ENCODE peak calls at places on chromosomes 11 and 22, in eight cellular contexts. One of them, this sample, is unnamed.

GRCh38 chr11:74783241-74783871 is 34.7 kb downstream of the RNF169 start:
- DNase-seq in bronchial epithelial cell: peak; percentile 80
- DNase-seq in tibial nerve: peak; percentile 29
- DNase-seq in NCI-H1436 treated with DMSO at 0.1 percent for 48 hours: no peak
- DNase-seq in skeletal muscle cell: peak; percentile 15
- DNase-seq in central memory CD8-positive, alpha-beta T cell: no peak
- DNase-seq in NCI-H226: peak; percentile 72
- DNase-seq in CD8-positive, alpha-beta memory T cell: no peak
- DNase-seq in this sample: no peak

GRCh38 chr11:122696662-122697061 is 41.1 kb downstream of the UBASH3B start:
- DNase-seq in CD8-positive, alpha-beta memory T cell: peak; percentile 73
- DNase-seq in central memory CD8-positive, alpha-beta T cell: peak; percentile 35
- DNase-seq in bronchial epithelial cell: no peak
- DNase-seq in NCI-H1436 treated with DMSO at 0.1 percent for 48 hours: no peak
- DNase-seq in skeletal muscle cell: no peak
- DNase-seq in NCI-H226: no peak
- DNase-seq in tibial nerve: no peak
- DNase-seq in this sample: peak; percentile 31

GRCh38 chr11:119567667-119568582 is 145.0 kb upstream of the THY1 start:
- DNase-seq in CD8-positive, alpha-beta memory T cell: no peak
- DNase-seq in NCI-H1436 treated with DMSO at 0.1 percent for 48 hours: peak; percentile 74
- DNase-seq in NCI-H226: no peak
- DNase-seq in skeletal muscle cell: peak; percentile 56
- DNase-seq in tibial nerve: no peak
- DNase-seq in bronchial epithelial cell: peak; percentile 58
- DNase-seq in central memory CD8-positive, alpha-beta T cell: no peak
- DNase-seq in this sample: no peak

GRCh38 chr11:18736590-18737148 is 10.7 kb upstream of the IGSF22 start:
- DNase-seq in bronchial epithelial cell: no peak
- DNase-seq in tibial nerve: no peak
- DNase-seq in CD8-positive, alpha-beta memory T cell: no peak
- DNase-seq in NCI-H226: no peak
- DNase-seq in central memory CD8-positive, alpha-beta T cell: no peak
- DNase-seq in skeletal muscle cell: no peak
- DNase-seq in NCI-H1436 treated with DMSO at 0.1 percent for 48 hours: no peak
- DNase-seq in this sample: no peak

GRCh38 chr11:64299847-64300648 is at the start of gene CATSPERZ:
- DNase-seq in tibial nerve: no peak
- DNase-seq in NCI-H226: no peak
- DNase-seq in CD8-positive, alpha-beta memory T cell: no peak
- DNase-seq in skeletal muscle cell: no peak
- DNase-seq in central memory CD8-positive, alpha-beta T cell: no peak
- DNase-seq in NCI-H1436 treated with DMSO at 0.1 percent for 48 hours: no peak
- DNase-seq in bronchial epithelial cell: no peak
- DNase-seq in this sample: peak; percentile 26

GRCh38 chr11:103888541-103888951 is 147.9 kb upstream of the DDI1 start:
- DNase-seq in bronchial epithelial cell: peak; percentile 37
- DNase-seq in NCI-H1436 treated with DMSO at 0.1 percent for 48 hours: no peak
- DNase-seq in central memory CD8-positive, alpha-beta T cell: no peak
- DNase-seq in skeletal muscle cell: no peak
- DNase-seq in NCI-H226: no peak
- DNase-seq in tibial nerve: no peak
- DNase-seq in CD8-positive, alpha-beta memory T cell: no peak
- DNase-seq in this sample: no peak

GRCh38 chr11:127493330-127493729 is 492.8 kb upstream of the KIRREL3 start:
- DNase-seq in NCI-H226: no peak
- DNase-seq in central memory CD8-positive, alpha-beta T cell: no peak
- DNase-seq in tibial nerve: no peak
- DNase-seq in CD8-positive, alpha-beta memory T cell: no peak
- DNase-seq in skeletal muscle cell: no peak
- DNase-seq in NCI-H1436 treated with DMSO at 0.1 percent for 48 hours: no peak
- DNase-seq in bronchial epithelial cell: peak; percentile 6
- DNase-seq in this sample: no peak

GRCh38 chr11:46308632-46309419 is 31.4 kb downstream of the CREB3L1 start:
- DNase-seq in skeletal muscle cell: no peak
- DNase-seq in NCI-H1436 treated with DMSO at 0.1 percent for 48 hours: no peak
- DNase-seq in NCI-H226: peak; percentile 49
- DNase-seq in bronchial epithelial cell: peak; percentile 46
- DNase-seq in central memory CD8-positive, alpha-beta T cell: peak; percentile 25
- DNase-seq in tibial nerve: peak; percentile 71
- DNase-seq in CD8-positive, alpha-beta memory T cell: peak; percentile 73
- DNase-seq in this sample: peak; percentile 54

GRCh38 chr22:31938258-31938657 is 6.1 kb upstream of the YWHAH start:
- DNase-seq in tibial nerve: no peak
- DNase-seq in bronchial epithelial cell: no peak
- DNase-seq in CD8-positive, alpha-beta memory T cell: no peak
- DNase-seq in NCI-H1436 treated with DMSO at 0.1 percent for 48 hours: no peak
- DNase-seq in central memory CD8-positive, alpha-beta T cell: no peak
- DNase-seq in skeletal muscle cell: no peak
- DNase-seq in NCI-H226: no peak
- DNase-seq in this sample: no peak

GRCh38 chr11:77776455-77776854 is 44.1 kb downstream of the RSF1 start:
- DNase-seq in NCI-H1436 treated with DMSO at 0.1 percent for 48 hours: no peak
- DNase-seq in NCI-H226: no peak
- DNase-seq in tibial nerve: no peak
- DNase-seq in bronchial epithelial cell: peak; percentile 22
- DNase-seq in central memory CD8-positive, alpha-beta T cell: no peak
- DNase-seq in CD8-positive, alpha-beta memory T cell: no peak
- DNase-seq in skeletal muscle cell: no peak
- DNase-seq in this sample: no peak

GRCh38 chr11:71140206-71140919 is 112.0 kb downstream of the SHANK2 start:
- DNase-seq in NCI-H226: no peak
- DNase-seq in NCI-H1436 treated with DMSO at 0.1 percent for 48 hours: peak; percentile 82
- DNase-seq in CD8-positive, alpha-beta memory T cell: no peak
- DNase-seq in tibial nerve: no peak
- DNase-seq in central memory CD8-positive, alpha-beta T cell: no peak
- DNase-seq in bronchial epithelial cell: peak; percentile 50
- DNase-seq in skeletal muscle cell: no peak
- DNase-seq in this sample: no peak

GRCh38 chr11:74954199-74954598 is 5.1 kb downstream of the SPCS2 start:
- DNase-seq in NCI-H226: no peak
- DNase-seq in central memory CD8-positive, alpha-beta T cell: no peak
- DNase-seq in bronchial epithelial cell: no peak
- DNase-seq in NCI-H1436 treated with DMSO at 0.1 percent for 48 hours: no peak
- DNase-seq in CD8-positive, alpha-beta memory T cell: no peak
- DNase-seq in tibial nerve: no peak
- DNase-seq in skeletal muscle cell: no peak
- DNase-seq in this sample: no peak

GRCh38 chr11:7844521-7844920 is 47.8 kb upstream of the OR5P2 start:
- DNase-seq in NCI-H1436 treated with DMSO at 0.1 percent for 48 hours: no peak
- DNase-seq in NCI-H226: no peak
- DNase-seq in CD8-positive, alpha-beta memory T cell: no peak
- DNase-seq in tibial nerve: no peak
- DNase-seq in skeletal muscle cell: no peak
- DNase-seq in central memory CD8-positive, alpha-beta T cell: no peak
- DNase-seq in bronchial epithelial cell: no peak
- DNase-seq in this sample: no peak

GRCh38 chr11:64007160-64007628 is 21.0 kb downstream of the OTUB1 start:
- DNase-seq in CD8-positive, alpha-beta memory T cell: no peak
- DNase-seq in skeletal muscle cell: no peak
- DNase-seq in tibial nerve: no peak
- DNase-seq in NCI-H1436 treated with DMSO at 0.1 percent for 48 hours: no peak
- DNase-seq in central memory CD8-positive, alpha-beta T cell: no peak
- DNase-seq in NCI-H226: peak; percentile 18
- DNase-seq in bronchial epithelial cell: no peak
- DNase-seq in this sample: no peak

GRCh38 chr11:20367313-20367948 is 3.9 kb downstream of the HTATIP2 start:
- DNase-seq in NCI-H1436 treated with DMSO at 0.1 percent for 48 hours: no peak
- DNase-seq in NCI-H226: peak; percentile 81
- DNase-seq in skeletal muscle cell: peak; percentile 70
- DNase-seq in bronchial epithelial cell: peak; percentile 93
- DNase-seq in tibial nerve: peak; percentile 21
- DNase-seq in CD8-positive, alpha-beta memory T cell: peak; percentile 52
- DNase-seq in central memory CD8-positive, alpha-beta T cell: no peak
- DNase-seq in this sample: no peak

GRCh38 chr11:64563966-64564365 is 27.1 kb upstream of the SLC22A12 start:
- DNase-seq in NCI-H1436 treated with DMSO at 0.1 percent for 48 hours: no peak
- DNase-seq in bronchial epithelial cell: no peak
- DNase-seq in NCI-H226: no peak
- DNase-seq in central memory CD8-positive, alpha-beta T cell: no peak
- DNase-seq in skeletal muscle cell: no peak
- DNase-seq in CD8-positive, alpha-beta memory T cell: no peak
- DNase-seq in tibial nerve: no peak
- DNase-seq in this sample: no peak

GRCh38 chr11:61639816-61640443 is 40.3 kb upstream of the DAGLA start:
- DNase-seq in bronchial epithelial cell: peak; percentile 76
- DNase-seq in NCI-H226: no peak
- DNase-seq in tibial nerve: no peak
- DNase-seq in skeletal muscle cell: no peak
- DNase-seq in NCI-H1436 treated with DMSO at 0.1 percent for 48 hours: no peak
- DNase-seq in central memory CD8-positive, alpha-beta T cell: no peak
- DNase-seq in CD8-positive, alpha-beta memory T cell: no peak
- DNase-seq in this sample: no peak

GRCh38 chr22:23157560-23158515 is 12.6 kb downstream of the RAB36 start:
- DNase-seq in CD8-positive, alpha-beta memory T cell: no peak
- DNase-seq in central memory CD8-positive, alpha-beta T cell: no peak
- DNase-seq in bronchial epithelial cell: no peak
- DNase-seq in NCI-H226: no peak
- DNase-seq in skeletal muscle cell: no peak
- DNase-seq in NCI-H1436 treated with DMSO at 0.1 percent for 48 hours: no peak
- DNase-seq in tibial nerve: no peak
- DNase-seq in this sample: no peak

GRCh38 chr11:119671048-119671447 is 58.0 kb downstream of the NECTIN1 start:
- DNase-seq in tibial nerve: peak; percentile 56
- DNase-seq in skeletal muscle cell: peak; percentile 76
- DNase-seq in central memory CD8-positive, alpha-beta T cell: no peak
- DNase-seq in bronchial epithelial cell: no peak
- DNase-seq in NCI-H226: no peak
- DNase-seq in NCI-H1436 treated with DMSO at 0.1 percent for 48 hours: no peak
- DNase-seq in CD8-positive, alpha-beta memory T cell: no peak
- DNase-seq in this sample: no peak

GRCh38 chr22:35604671-35605457 is 12.3 kb downstream of the MB start:
- DNase-seq in CD8-positive, alpha-beta memory T cell: no peak
- DNase-seq in tibial nerve: no peak
- DNase-seq in NCI-H226: no peak
- DNase-seq in bronchial epithelial cell: peak; percentile 8
- DNase-seq in skeletal muscle cell: no peak
- DNase-seq in central memory CD8-positive, alpha-beta T cell: no peak
- DNase-seq in NCI-H1436 treated with DMSO at 0.1 percent for 48 hours: no peak
- DNase-seq in this sample: no peak

GRCh38 chr11:40885257-40885947 is 574.0 kb downstream of the LRRC4C start:
- DNase-seq in central memory CD8-positive, alpha-beta T cell: no peak
- DNase-seq in bronchial epithelial cell: peak; percentile 21
- DNase-seq in tibial nerve: no peak
- DNase-seq in NCI-H1436 treated with DMSO at 0.1 percent for 48 hours: no peak
- DNase-seq in skeletal muscle cell: no peak
- DNase-seq in CD8-positive, alpha-beta memory T cell: no peak
- DNase-seq in NCI-H226: no peak
- DNase-seq in this sample: no peak

GRCh38 chr22:37045958-37046357 is 5.6 kb upstream of the KCTD17 start:
- DNase-seq in bronchial epithelial cell: peak; percentile 18
- DNase-seq in skeletal muscle cell: no peak
- DNase-seq in tibial nerve: no peak
- DNase-seq in NCI-H226: no peak
- DNase-seq in NCI-H1436 treated with DMSO at 0.1 percent for 48 hours: no peak
- DNase-seq in CD8-positive, alpha-beta memory T cell: no peak
- DNase-seq in central memory CD8-positive, alpha-beta T cell: no peak
- DNase-seq in this sample: no peak

GRCh38 chr11:16321148-16321547 is 35.2 kb downstream of the SOX6 start:
- DNase-seq in NCI-H1436 treated with DMSO at 0.1 percent for 48 hours: no peak
- DNase-seq in CD8-positive, alpha-beta memory T cell: no peak
- DNase-seq in skeletal muscle cell: no peak
- DNase-seq in bronchial epithelial cell: peak; percentile 84
- DNase-seq in central memory CD8-positive, alpha-beta T cell: no peak
- DNase-seq in tibial nerve: no peak
- DNase-seq in NCI-H226: no peak
- DNase-seq in this sample: no peak

GRCh38 chr11:76606102-76606793 is 64.3 kb downstream of the LRRC32 start:
- DNase-seq in tibial nerve: peak; percentile 45
- DNase-seq in skeletal muscle cell: no peak
- DNase-seq in NCI-H1436 treated with DMSO at 0.1 percent for 48 hours: no peak
- DNase-seq in bronchial epithelial cell: no peak
- DNase-seq in NCI-H226: no peak
- DNase-seq in CD8-positive, alpha-beta memory T cell: no peak
- DNase-seq in central memory CD8-positive, alpha-beta T cell: no peak
- DNase-seq in this sample: no peak

GRCh38 chr11:83456075-83456474 is 169.9 kb upstream of the CCDC90B start:
- DNase-seq in NCI-H226: no peak
- DNase-seq in bronchial epithelial cell: no peak
- DNase-seq in skeletal muscle cell: no peak
- DNase-seq in central memory CD8-positive, alpha-beta T cell: no peak
- DNase-seq in CD8-positive, alpha-beta memory T cell: no peak
- DNase-seq in tibial nerve: no peak
- DNase-seq in NCI-H1436 treated with DMSO at 0.1 percent for 48 hours: no peak
- DNase-seq in this sample: no peak